ENCODE peak calls at places on chromosomes 6 and 20, in four cellular contexts. K, G, M and F are unnamed samples.

GRCh38 chr20:38040276-38040675 is 6.7 kb downstream of the RPRD1B start:
- DNase-seq in K (no peak), G (no peak), M (no peak), F (no peak)

GRCh38 chr20:23651117-23651516 is 13.4 kb upstream of the CST3 start:
- DNase-seq in K (no peak), G (no peak), M (no peak), F (no peak)

GRCh38 chr6:11142296-11143027 is 30.9 kb upstream of the ERVFRD-1 start:
- DNase-seq in K (no peak), G (no peak), M (no peak), F (no peak)

GRCh38 chr6:65558071-65558470 is 149.0 kb downstream of the EYS start:
- DNase-seq in K (no peak), G (no peak), M (no peak), F (no peak)

GRCh38 chr6:120681204-120681603 is 653.1 kb downstream of the TBC1D32 start:
- DNase-seq in K (no peak), G (no peak), M (no peak), F (peak; percentile 7)

GRCh38 chr6:132491881-132492280 is 21.0 kb downstream of the STX7 start:
- DNase-seq in K (no peak), G (no peak), M (no peak), F (no peak)

GRCh38 chr20:35953411-35954199 is 697 bp downstream of the SCAND1 start:
- DNase-seq in K (peak; percentile 61), G (no peak), M (peak; percentile 60), F (peak; percentile 73)

GRCh38 chr20:56710125-56710524 is 81.0 kb downstream of the TFAP2C start:
- DNase-seq in K (no peak), G (no peak), M (no peak), F (no peak)

GRCh38 chr6:116485786-116486185 is 24.6 kb downstream of the CALHM6 start:
- DNase-seq in K (no peak), G (no peak), M (no peak), F (no peak)

GRCh38 chr6:125219451-125219942 is 65.9 kb downstream of the TPD52L1 start:
- DNase-seq in K (no peak), G (no peak), M (no peak), F (no peak)

GRCh38 chr6:119129968-119130484 is 51.6 kb upstream of the FAM184A start:
- DNase-seq in K (no peak), G (peak; percentile 28), M (no peak), F (peak; percentile 55)
- TF ChIP-seq EP300 in K (no peak), G (no peak), M (no peak), F (peak; percentile 62)

GRCh38 chr6:12363651-12364381 is 73.7 kb downstream of the EDN1 start:
- DNase-seq in K (peak; percentile 75), G (peak; percentile 93), M (peak; percentile 69), F (no peak)
- TF ChIP-seq EP300 in K (no peak), G (no peak), M (peak; percentile 46), F (no peak)

GRCh38 chr20:21052241-21052640 is 53.9 kb downstream of the LINC00237 start:
- DNase-seq in K (no peak), G (no peak), M (no peak), F (no peak)

GRCh38 chr20:21050710-21051109 is 55.4 kb downstream of the LINC00237 start:
- DNase-seq in K (no peak), G (no peak), M (no peak), F (no peak)

GRCh38 chr20:21052686-21053001 is 53.5 kb downstream of the LINC00237 start:
- DNase-seq in K (no peak), G (no peak), M (no peak), F (no peak)

GRCh38 chr20:21048841-21049273 is 57.3 kb downstream of the LINC00237 start:
- DNase-seq in K (peak; percentile 39), G (peak; percentile 50), M (peak; percentile 28), F (peak; percentile 45)

GRCh38 chr20:21053002-21053762 is 53.0 kb downstream of the LINC00237 start:
- DNase-seq in K (no peak), G (no peak), M (no peak), F (peak; percentile 20)
- TF ChIP-seq EP300 in K (no peak), G (no peak), M (no peak), F (no peak)

DNA sequence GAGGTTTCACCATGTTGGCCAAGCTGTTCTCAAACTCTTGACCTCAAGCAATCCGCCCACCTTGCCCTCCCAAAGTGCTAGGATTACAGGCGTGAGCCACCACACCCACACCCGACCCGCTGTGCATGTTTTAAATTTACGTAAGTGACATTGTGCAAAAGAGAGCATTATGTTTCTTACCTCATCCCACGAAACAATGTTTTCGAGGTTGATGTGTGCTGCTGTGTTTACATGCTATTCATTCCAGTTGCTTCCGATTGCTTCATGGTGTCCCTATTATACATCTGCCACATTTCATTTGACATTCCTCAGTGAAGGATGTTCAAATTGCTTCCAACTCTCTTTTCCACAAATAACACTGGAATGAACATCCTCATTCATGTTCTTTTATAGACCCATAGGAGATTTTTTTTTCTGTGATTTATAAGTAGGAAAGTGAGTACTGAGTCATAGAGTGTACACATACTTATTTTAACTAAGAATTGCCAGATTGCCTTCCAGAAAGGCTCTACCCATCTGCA is 403.9 kb upstream of the JARID2 start:
- DNase-seq in K (no peak), G (peak; percentile 11), M (no peak), F (no peak)
- TF ChIP-seq EP300 in K (peak; percentile 58), G (no peak), M (peak; percentile 89), F (no peak)

GRCh38 chr20:1371235-1371782 is 21.5 kb downstream of the FKBP1A start:
- DNase-seq in K (no peak), G (no peak), M (no peak), F (no peak)

GRCh38 chr20:1371830-1372539 is 20.9 kb downstream of the FKBP1A start:
- DNase-seq in K (no peak), G (no peak), M (no peak), F (no peak)

GRCh38 chr20:1373614-1374013 is 19.2 kb downstream of the FKBP1A start:
- DNase-seq in K (no peak), G (no peak), M (no peak), F (no peak)

GRCh38 chr20:1374246-1374645 is 18.6 kb downstream of the FKBP1A start:
- DNase-seq in K (no peak), G (no peak), M (no peak), F (no peak)

GRCh38 chr20:1373036-1373435 is 19.8 kb downstream of the FKBP1A start:
- DNase-seq in K (no peak), G (no peak), M (no peak), F (no peak)
- TF ChIP-seq EP300 in K (no peak), G (no peak), M (no peak), F (no peak)

GRCh38 chr20:41306061-41306727 is 11.3 kb downstream of the ZHX3 start:
- DNase-seq in K (no peak), G (no peak), M (no peak), F (no peak)

GRCh38 chr20:41309817-41310216 is 7.7 kb downstream of the ZHX3 start:
- DNase-seq in K (no peak), G (no peak), M (no peak), F (no peak)

GRCh38 chr20:41307021-41307420 is 10.5 kb downstream of the ZHX3 start:
- DNase-seq in K (no peak), G (no peak), M (no peak), F (no peak)

GRCh38 chr20:41308290-41308691 is 9.2 kb downstream of the ZHX3 start:
- DNase-seq in K (no peak), G (no peak), M (no peak), F (no peak)

GRCh38 chr20:41308726-41309413 is 8.7 kb downstream of the ZHX3 start:
- DNase-seq in K (no peak), G (no peak), M (no peak), F (no peak)
- TF ChIP-seq EP300 in K (no peak), G (no peak), M (no peak), F (no peak)

DNA sequence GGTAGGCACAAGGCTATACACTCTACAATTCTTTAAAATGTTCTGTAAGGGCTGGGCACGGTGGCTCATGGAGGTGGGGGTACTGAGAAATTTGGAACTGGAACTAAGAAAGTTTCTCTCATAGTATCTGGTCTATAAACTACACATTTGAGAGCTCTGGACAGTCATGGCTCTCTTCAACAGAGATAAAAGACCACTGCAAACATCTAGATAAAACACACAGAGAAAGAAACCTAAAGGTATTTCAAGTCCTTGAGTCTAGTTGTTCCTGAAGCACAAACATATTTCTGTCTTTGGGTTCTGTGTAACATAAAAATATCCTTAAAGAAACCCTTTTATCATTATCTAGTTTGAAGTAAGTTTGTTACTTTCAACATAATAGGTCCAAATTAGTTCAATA is 35.2 kb downstream of the ILRUN start:
- DNase-seq in K (no peak), G (no peak), M (no peak), F (no peak)
- TF ChIP-seq EP300 in K (no peak), G (no peak), M (no peak), F (no peak)

GRCh38 chr6:88133718-88134117 is 32.4 kb downstream of the CNR1 start:
- DNase-seq in K (no peak), G (no peak), M (no peak), F (no peak)

GRCh38 chr6:88137915-88138314 is 28.2 kb downstream of the CNR1 start:
- DNase-seq in K (no peak), G (no peak), M (no peak), F (no peak)

GRCh38 chr6:88134575-88134974 is 31.6 kb downstream of the CNR1 start:
- DNase-seq in K (no peak), G (no peak), M (no peak), F (no peak)

GRCh38 chr6:88135578-88136114 is 30.5 kb downstream of the CNR1 start:
- DNase-seq in K (no peak), G (no peak), M (no peak), F (no peak)
- TF ChIP-seq EP300 in K (no peak), G (no peak), M (no peak), F (no peak)

GRCh38 chr6:42929088-42929927 is at the start of gene CNPY3:
- DNase-seq in K (peak; percentile 94), G (peak; percentile 98), M (peak; percentile 96), F (peak; percentile 92)
- TF ChIP-seq EP300 in K (no peak), G (no peak), M (no peak), F (no peak)

DNA sequence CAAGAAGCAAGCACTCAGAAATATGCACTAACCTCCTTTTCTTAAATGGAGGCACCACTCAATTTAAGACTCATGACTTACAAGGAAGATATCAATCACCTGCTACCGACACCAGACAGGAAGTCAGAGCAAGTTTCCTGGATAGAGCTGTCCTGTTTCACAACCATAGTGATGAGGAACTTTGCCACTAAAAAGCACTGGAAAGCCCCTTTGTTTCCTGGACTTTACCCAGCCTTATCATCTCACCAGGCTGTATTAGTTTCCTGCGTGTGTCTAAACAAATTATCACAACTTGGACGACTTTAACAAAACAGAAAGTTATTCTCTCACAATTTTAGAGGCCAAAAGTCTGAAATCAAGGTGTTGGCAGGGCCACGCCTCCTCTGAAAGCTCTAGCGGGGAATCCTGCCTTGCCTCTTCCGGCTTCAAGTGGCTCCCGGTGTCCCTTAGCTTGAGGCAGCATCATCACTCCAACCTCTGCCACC is 253.8 kb upstream of the STXBP5 start:
- DNase-seq in K (no peak), G (peak; percentile 17), M (peak; percentile 7), F (no peak)
- TF ChIP-seq EP300 in K (no peak), G (no peak), M (no peak), F (no peak)